ENCODE peak calls at places on chromosomes 12 and 14, in five cellular contexts. One of them, this sample, is unnamed.

GRCh38 chr14:79077096-79077495 is 906.9 kb downstream of the NRXN3 start:
- DNase-seq in K562: no peak
- DNase-seq in GM12878: no peak
- DNase-seq in HCT116: no peak
- DNase-seq in HepG2: no peak
- DNase-seq in this sample: no peak

GRCh38 chr14:96902004-96902403 is 104.8 kb downstream of the VRK1 start:
- DNase-seq in K562: no peak
- DNase-seq in GM12878: no peak
- DNase-seq in HCT116: no peak
- DNase-seq in HepG2: no peak
- DNase-seq in this sample: no peak

GRCh38 chr12:25384954-25385216 is 134.2 kb upstream of the KRAS start:
- DNase-seq in K562: no peak
- DNase-seq in GM12878: no peak
- DNase-seq in HCT116: no peak
- DNase-seq in HepG2: no peak
- DNase-seq in this sample: no peak

GRCh38 chr12:113262710-113263109 is 41.4 kb downstream of the TPCN1 start:
- DNase-seq in K562: no peak
- DNase-seq in GM12878: no peak
- DNase-seq in HCT116: no peak
- DNase-seq in HepG2: no peak
- DNase-seq in this sample: no peak

GRCh38 chr12:93273834-93274705 is 103.7 kb upstream of the NUDT4 start:
- DNase-seq in K562: no peak
- DNase-seq in GM12878: no peak
- DNase-seq in HCT116: no peak
- DNase-seq in HepG2: peak; percentile 90
- DNase-seq in this sample: no peak

GRCh38 chr12:64221656-64222010 is 463 bp downstream of the KICS2 start:
- DNase-seq in K562: peak; percentile 72
- DNase-seq in GM12878: peak; percentile 9
- DNase-seq in HCT116: peak; percentile 76
- DNase-seq in HepG2: peak; percentile 82
- DNase-seq in this sample: peak; percentile 80

GRCh38 chr14:66311935-66312334 is 174.2 kb upstream of the CCDC196 start:
- DNase-seq in K562: no peak
- DNase-seq in GM12878: no peak
- DNase-seq in HCT116: no peak
- DNase-seq in HepG2: no peak
- DNase-seq in this sample: no peak

GRCh38 chr14:45891417-45892080 is 638.5 kb upstream of the MIS18BP1 start:
- DNase-seq in K562: no peak
- DNase-seq in GM12878: no peak
- DNase-seq in HCT116: no peak
- DNase-seq in HepG2: no peak
- DNase-seq in this sample: no peak

GRCh38 chr12:132342322-132342721 is 12.9 kb upstream of the GALNT9 start:
- DNase-seq in K562: no peak
- DNase-seq in GM12878: no peak
- DNase-seq in HCT116: no peak
- DNase-seq in HepG2: peak; percentile 20
- DNase-seq in this sample: no peak

GRCh38 chr12:65673732-65674131 is 150.6 kb upstream of the HMGA2 start:
- DNase-seq in K562: no peak
- DNase-seq in GM12878: no peak
- DNase-seq in HCT116: no peak
- DNase-seq in HepG2: no peak
- DNase-seq in this sample: no peak

GRCh38 chr14:22131749-22132476 is 457.1 kb downstream of the DAD1 start:
- DNase-seq in K562: peak; percentile 5
- DNase-seq in GM12878: no peak
- DNase-seq in HCT116: no peak
- DNase-seq in HepG2: peak; percentile 32
- DNase-seq in this sample: no peak

GRCh38 chr14:69648480-69649414 is 37.4 kb downstream of the SUSD6 start:
- DNase-seq in K562: no peak
- DNase-seq in GM12878: peak; percentile 81
- DNase-seq in HCT116: no peak
- DNase-seq in HepG2: peak; percentile 83
- DNase-seq in this sample: no peak

GRCh38 chr14:105865904-105866840 is 339.8 kb downstream of the TMEM121 start:
- DNase-seq in K562: no peak
- DNase-seq in GM12878: no peak
- DNase-seq in HCT116: no peak
- DNase-seq in HepG2: no peak
- DNase-seq in this sample: peak; percentile 14

GRCh38 chr14:44982594-44982993 is 20.6 kb downstream of the TOGARAM1 start:
- DNase-seq in K562: no peak
- DNase-seq in GM12878: no peak
- DNase-seq in HCT116: no peak
- DNase-seq in HepG2: no peak
- DNase-seq in this sample: no peak

GRCh38 chr14:77524536-77524935 is 25.9 kb upstream of the ISM2 start:
- DNase-seq in K562: no peak
- DNase-seq in GM12878: no peak
- DNase-seq in HCT116: no peak
- DNase-seq in HepG2: no peak
- DNase-seq in this sample: no peak

GRCh38 chr12:52837341-52837741 is 3.2 kb upstream of the KRT79 start:
- DNase-seq in K562: no peak
- DNase-seq in GM12878: no peak
- DNase-seq in HCT116: no peak
- DNase-seq in HepG2: no peak
- DNase-seq in this sample: no peak

GRCh38 chr12:63916561-63917476 is 72.3 kb downstream of the SRGAP1 start:
- DNase-seq in K562: no peak
- DNase-seq in GM12878: no peak
- DNase-seq in HCT116: no peak
- DNase-seq in HepG2: no peak
- DNase-seq in this sample: no peak

GRCh38 chr14:45112886-45113772 is 21.2 kb downstream of the FKBP3 start:
- DNase-seq in K562: no peak
- DNase-seq in GM12878: no peak
- DNase-seq in HCT116: no peak
- DNase-seq in HepG2: peak; percentile 53
- DNase-seq in this sample: no peak

GRCh38 chr14:101465795-101466448 is 95.4 kb upstream of the DIO3 start:
- DNase-seq in K562: no peak
- DNase-seq in GM12878: no peak
- DNase-seq in HCT116: no peak
- DNase-seq in HepG2: no peak
- DNase-seq in this sample: no peak

GRCh38 chr12:122665759-122666158 is 37.4 kb downstream of the HCAR2 start:
- DNase-seq in K562: no peak
- DNase-seq in GM12878: no peak
- DNase-seq in HCT116: no peak
- DNase-seq in HepG2: no peak
- DNase-seq in this sample: no peak

GRCh38 chr12:113891737-113892520 is 74.2 kb downstream of the RBM19 start:
- DNase-seq in K562: no peak
- DNase-seq in GM12878: no peak
- DNase-seq in HCT116: peak; percentile 37
- DNase-seq in HepG2: no peak
- DNase-seq in this sample: no peak

GRCh38 chr12:124388679-124389536 is 94.0 kb downstream of the RFLNA start:
- DNase-seq in K562: no peak
- DNase-seq in GM12878: no peak
- DNase-seq in HCT116: no peak
- DNase-seq in HepG2: peak; percentile 79
- DNase-seq in this sample: peak; percentile 93

GRCh38 chr14:33908540-33909223 is 42.2 kb downstream of the EGLN3 start:
- DNase-seq in K562: no peak
- DNase-seq in GM12878: no peak
- DNase-seq in HCT116: no peak
- DNase-seq in HepG2: peak; percentile 50
- DNase-seq in this sample: no peak

GRCh38 chr14:44778562-44778961 is 183.2 kb downstream of the KLHL28 start:
- DNase-seq in K562: no peak
- DNase-seq in GM12878: no peak
- DNase-seq in HCT116: no peak
- DNase-seq in HepG2: no peak
- DNase-seq in this sample: no peak

GRCh38 chr14:31402764-31403163 is 17.6 kb downstream of the HEATR5A start:
- DNase-seq in K562: no peak
- DNase-seq in GM12878: no peak
- DNase-seq in HCT116: no peak
- DNase-seq in HepG2: no peak
- DNase-seq in this sample: no peak

GRCh38 chr14:31510222-31510621 is 22.4 kb upstream of the GPR33 start:
- DNase-seq in K562: peak; percentile 21
- DNase-seq in GM12878: no peak
- DNase-seq in HCT116: peak; percentile 27
- DNase-seq in HepG2: peak; percentile 48
- DNase-seq in this sample: peak; percentile 33

GRCh38 chr12:7117670-7118069 is 8.7 kb upstream of the C1RL start:
- DNase-seq in K562: no peak
- DNase-seq in GM12878: no peak
- DNase-seq in HCT116: no peak
- DNase-seq in HepG2: no peak
- DNase-seq in this sample: no peak

GRCh38 chr12:42957136-42957535 is 367.6 kb upstream of the PRICKLE1 start:
- DNase-seq in K562: no peak
- DNase-seq in GM12878: no peak
- DNase-seq in HCT116: no peak
- DNase-seq in HepG2: no peak
- DNase-seq in this sample: no peak

DNA sequence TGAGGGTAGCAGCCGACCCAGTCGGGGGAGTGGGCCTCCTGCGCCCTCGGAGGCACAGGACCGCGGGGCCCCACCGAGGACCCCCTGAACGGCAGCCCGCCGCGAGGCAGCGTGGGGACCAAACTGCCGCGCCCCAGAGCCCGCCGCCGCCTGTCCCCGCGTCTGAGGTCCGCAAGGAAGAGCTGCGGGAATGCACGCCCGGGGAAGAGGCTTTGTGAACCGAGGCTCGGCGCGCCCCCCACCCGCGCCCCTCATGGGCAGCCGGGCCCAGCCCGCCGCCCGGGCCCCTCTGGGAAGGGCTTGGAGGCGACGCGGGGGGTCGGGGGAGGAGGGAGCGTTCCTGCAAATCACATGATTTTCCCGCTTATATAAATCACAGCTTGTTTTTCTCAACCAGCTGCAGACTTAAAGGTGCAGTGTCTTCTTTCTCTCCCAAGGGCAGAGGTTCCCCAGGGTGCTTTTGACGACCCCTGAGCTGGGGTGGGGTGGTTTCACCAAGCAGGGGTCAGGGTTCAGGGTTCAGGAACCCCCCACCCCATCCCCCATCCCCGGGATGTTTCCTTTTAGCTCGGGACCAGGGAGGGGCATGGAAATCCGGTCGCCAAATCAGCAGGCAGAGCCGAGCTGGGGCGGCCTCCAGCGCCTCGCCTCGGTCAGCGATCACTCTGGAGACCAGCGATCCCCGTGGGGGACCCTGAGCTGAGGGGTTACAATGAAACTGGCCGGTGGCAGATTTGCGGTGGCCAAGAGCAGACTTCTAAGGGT is 44.7 kb upstream of the ATP23 start:
- DNase-seq in K562: no peak
- DNase-seq in GM12878: no peak
- DNase-seq in HCT116: no peak
- DNase-seq in HepG2: no peak
- DNase-seq in this sample: peak; percentile 82
- TF ChIP-seq ZBTB33 in K562: no peak
- TF ChIP-seq ZBTB33 in GM12878: no peak
- TF ChIP-seq ZBTB33 in HCT116: no peak
- TF ChIP-seq ZBTB33 in HepG2: no peak
- TF ChIP-seq ZBTB33 in this sample: no peak

DNA sequence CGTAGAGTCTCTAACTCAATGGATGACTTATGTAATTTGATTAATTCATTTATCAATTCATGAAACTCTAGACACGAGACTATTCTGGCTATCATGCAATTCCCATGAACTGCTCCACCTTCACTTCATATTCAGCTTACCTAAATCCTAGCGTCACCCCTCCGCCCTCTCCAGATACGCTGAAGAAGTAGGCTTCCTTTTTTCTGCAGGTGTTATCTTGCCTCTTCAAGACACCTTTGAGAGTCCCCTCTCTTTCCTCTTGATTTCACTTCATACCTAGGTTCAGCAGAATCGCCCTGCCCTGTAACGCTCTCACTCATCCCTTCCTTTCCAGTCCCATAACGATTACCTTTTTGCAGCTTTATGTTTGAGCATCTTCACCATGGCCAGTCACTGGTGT is 4.0 kb upstream of the RNASE4 start:
- DNase-seq in K562: no peak
- DNase-seq in GM12878: no peak
- DNase-seq in HCT116: no peak
- DNase-seq in HepG2: no peak
- DNase-seq in this sample: no peak
- H3K4me3 ChIP-seq in K562: peak overlapping the region; percentile 75
- H3K4me3 ChIP-seq in GM12878: peak overlapping the region; percentile 73
- H3K4me3 ChIP-seq in HCT116: peak overlapping the region; percentile 72
- H3K4me3 ChIP-seq in HepG2: peak overlapping the region; percentile 89
- H3K4me3 ChIP-seq in this sample: peak overlapping the region; percentile 93

GRCh38 chr12:96219700-96220206 is 25.6 kb downstream of the ELK3 start:
- DNase-seq in K562: no peak
- DNase-seq in GM12878: no peak
- DNase-seq in HCT116: peak; percentile 90
- DNase-seq in HepG2: peak; percentile 50
- DNase-seq in this sample: peak; percentile 37
- TF ChIP-seq ZBTB33 in K562: no peak
- TF ChIP-seq ZBTB33 in GM12878: no peak
- TF ChIP-seq ZBTB33 in HCT116: peak; percentile 87
- TF ChIP-seq ZBTB33 in HepG2: peak; percentile 88
- TF ChIP-seq ZBTB33 in this sample: peak; percentile 93

GRCh38 chr12:48198985-48199384 is 4.1 kb downstream of the OR10AD1 start:
- DNase-seq in K562: no peak
- DNase-seq in GM12878: no peak
- DNase-seq in HCT116: no peak
- DNase-seq in HepG2: no peak
- DNase-seq in this sample: no peak
- H3K4me3 ChIP-seq in K562: peak overlapping the region; percentile 73
- H3K4me3 ChIP-seq in GM12878: peak overlapping the region; percentile 86
- H3K4me3 ChIP-seq in HCT116: peak overlapping the region; percentile 69
- H3K4me3 ChIP-seq in HepG2: no peak overlapping the region
- H3K4me3 ChIP-seq in this sample: peak overlapping the region; percentile 83

GRCh38 chr14:65070710-65071033 is 31.6 kb downstream of the MAX start:
- DNase-seq in K562: no peak
- DNase-seq in GM12878: no peak
- DNase-seq in HCT116: no peak
- DNase-seq in HepG2: no peak
- DNase-seq in this sample: peak; percentile 64
- TF ChIP-seq ZBTB33 in K562: no peak
- TF ChIP-seq ZBTB33 in GM12878: no peak
- TF ChIP-seq ZBTB33 in HCT116: no peak
- TF ChIP-seq ZBTB33 in HepG2: no peak
- TF ChIP-seq ZBTB33 in this sample: no peak

This sample was measured in SK-N-SH.